ENCODE peak calls at places on chromosomes 4 and X, in nine cellular contexts. S is GM12865; N is cardiac muscle cell; H is stimulated activated naive CD8-positive, alpha-beta T cell treated with anti-CD3 and anti-CD28 coated beads, Interleukin-15, Interleukin-2, amounts not matched to agents 100 U/mL and 50 U/mL, for 24 hours; G is kidney; P is left ventricle myocardium superior; O is NCI-H69; B is mammary epithelial cell; V is NCI-H1930. E is an unnamed sample.

GRCh38 chr4:15455290-15455689 is 14.4 kb upstream of the CC2D2A start:
- DNase-seq in S (no peak), N (peak; percentile 89), H (no peak), G (peak; percentile 73), P (peak; percentile 49), O (no peak), B (no peak), V (no peak), E (no peak)

GRCh38 chrX:123513585-123514278 is 219.1 kb downstream of the THOC2 start:
- DNase-seq in S (no peak), N (no peak), H (no peak), G (no peak), P (no peak), O (no peak), B (no peak), V (no peak), E (no peak)

GRCh38 chr4:146975535-146975934 is 29.9 kb upstream of the TTC29 start:
- DNase-seq in S (no peak), N (no peak), H (no peak), G (no peak), P (no peak), O (peak; percentile 47), B (no peak), V (peak; percentile 44), E (no peak)

GRCh38 chr4:40502936-40503335 is 126.7 kb downstream of the RBM47 start:
- DNase-seq in S (peak; percentile 52), N (peak; percentile 20), H (no peak), G (no peak), P (no peak), O (no peak), B (no peak), V (no peak), E (no peak)

GRCh38 chr4:183602444-183603102 is 56.4 kb downstream of the RWDD4 start:
- DNase-seq in S (peak; percentile 20), N (peak; percentile 37), H (no peak), G (no peak), P (no peak), O (no peak), B (peak; percentile 12), V (no peak), E (no peak)

GRCh38 chr4:125140966-125141495 is 173.7 kb upstream of the FAT4 start:
- DNase-seq in S (no peak), N (peak; percentile 49), H (no peak), G (no peak), P (no peak), O (no peak), B (peak; percentile 45), V (no peak), E (no peak)

GRCh38 chrX:32745323-32745722 is 466.0 kb downstream of the DMD start:
- DNase-seq in S (no peak), N (peak; percentile 0), H (no peak), G (no peak), P (no peak), O (peak; percentile 59), B (no peak), V (no peak), E (no peak)

GRCh38 chrX:2710041-2710471 is 19.0 kb downstream of the CD99 start:
- DNase-seq in S (no peak), N (peak; percentile 76), H (peak; percentile 48), G (no peak), P (peak; percentile 39), O (no peak), B (peak; percentile 92), V (no peak), E (peak; percentile 78)

GRCh38 chr4:163603246-163603645 is 108.8 kb downstream of the TMA16 start:
- DNase-seq in S (no peak), N (no peak), H (no peak), G (no peak), P (no peak), O (no peak), B (no peak), V (no peak), E (no peak)

GRCh38 chr4:101264993-101265815 is 82.1 kb downstream of the PPP3CA start:
- DNase-seq in S (no peak), N (no peak), H (no peak), G (no peak), P (no peak), O (no peak), B (peak; percentile 60), V (no peak), E (no peak)

GRCh38 chr4:140260227-140260626 is 106.2 kb upstream of the MAML3 start:
- DNase-seq in S (no peak), N (peak; percentile 33), H (no peak), G (no peak), P (no peak), O (no peak), B (peak; percentile 87), V (no peak), E (no peak)

GRCh38 chr4:80266267-80266901 is at the start of gene FGF5:
- DNase-seq in S (no peak), N (peak; percentile 72), H (peak; percentile 41), G (peak; percentile 74), P (peak; percentile 61), O (peak; percentile 89), B (peak; percentile 90), V (peak; percentile 43), E (peak; percentile 36)

GRCh38 chrX:153732406-153732805 is 7.8 kb downstream of the ABCD1 start:
- DNase-seq in S (no peak), N (no peak), H (no peak), G (peak; percentile 37), P (no peak), O (no peak), B (peak; percentile 55), V (no peak), E (no peak)

GRCh38 chr4:43337707-43338106 is 445.2 kb downstream of the GRXCR1 start:
- DNase-seq in S (no peak), N (peak; percentile 20), H (no peak), G (no peak), P (no peak), O (no peak), B (no peak), V (no peak), E (no peak)

GRCh38 chr4:92996533-92996932 is 692.8 kb downstream of the GRID2 start:
- DNase-seq in S (no peak), N (no peak), H (no peak), G (no peak), P (no peak), O (no peak), B (no peak), V (no peak), E (no peak)

GRCh38 chr4:107862658-107863057 is 37.9 kb downstream of the SGMS2 start:
- DNase-seq in S (peak; percentile 4), N (peak; percentile 69), H (peak; percentile 3), G (no peak), P (no peak), O (peak; percentile 38), B (peak; percentile 97), V (no peak), E (peak; percentile 82)

GRCh38 chr4:36394352-36394903 is 113.0 kb downstream of the DTHD1 start:
- DNase-seq in S (peak; percentile 77), N (no peak), H (peak; percentile 11), G (no peak), P (no peak), O (no peak), B (no peak), V (no peak), E (no peak)

GRCh38 chrX:150084474-150085229 is 146.4 kb upstream of the EOLA2 start:
- DNase-seq in S (no peak), N (peak; percentile 68), H (no peak), G (no peak), P (no peak), O (no peak), B (peak; percentile 13), V (no peak), E (peak; percentile 55)

GRCh38 chrX:107565916-107566602 is 62.3 kb upstream of the PRPS1 start:
- DNase-seq in S (peak; percentile 2), N (peak; percentile 53), H (no peak), G (no peak), P (no peak), O (peak; percentile 90), B (peak; percentile 51), V (no peak), E (no peak)

GRCh38 chr4:150395872-150396271 is 186.1 kb upstream of the MAB21L2 start:
- DNase-seq in S (no peak), N (no peak), H (peak; percentile 11), G (no peak), P (no peak), O (no peak), B (no peak), V (no peak), E (no peak)

GRCh38 chr4:108483077-108483476 is 137.3 kb upstream of the RPL34 start:
- DNase-seq in S (peak; percentile 47), N (no peak), H (peak; percentile 46), G (no peak), P (no peak), O (peak; percentile 14), B (no peak), V (no peak), E (no peak)

GRCh38 chr4:110900206-110900769 is 277.4 kb upstream of the PITX2 start:
- DNase-seq in S (no peak), N (no peak), H (no peak), G (no peak), P (no peak), O (no peak), B (no peak), V (no peak), E (no peak)

GRCh38 chrX:7147431-7147977 is at the start of gene STS:
- DNase-seq in S (peak; percentile 55), N (peak; percentile 46), H (peak; percentile 32), G (peak; percentile 84), P (peak; percentile 72), O (peak; percentile 83), B (peak; percentile 27), V (peak; percentile 37), E (no peak)

GRCh38 chrX:134171661-134172587 is 65.1 kb upstream of the CCDC160 start:
- DNase-seq in S (no peak), N (peak; percentile 22), H (peak; percentile 58), G (peak; percentile 74), P (peak; percentile 44), O (no peak), B (no peak), V (no peak), E (no peak)

GRCh38 chr4:77451530-77451929 is 154.1 kb upstream of the CXCL13 start:
- DNase-seq in S (no peak), N (no peak), H (no peak), G (no peak), P (no peak), O (no peak), B (peak; percentile 60), V (no peak), E (no peak)

GRCh38 chr4:3215733-3216132 is 33.2 kb upstream of the MSANTD1 start:
- DNase-seq in S (no peak), N (no peak), H (no peak), G (no peak), P (peak; percentile 5), O (no peak), B (no peak), V (no peak), E (no peak)

GRCh38 chr4:1405636-1406415 is 416 bp downstream of the NKX1-1 start:
- DNase-seq in S (no peak), N (no peak), H (no peak), G (peak; percentile 59), P (no peak), O (no peak), B (no peak), V (no peak), E (no peak)

GRCh38 chr4:21769404-21770147 is 179.0 kb downstream of the KCNIP4 start:
- DNase-seq in S (no peak), N (peak; percentile 70), H (no peak), G (no peak), P (no peak), O (no peak), B (peak; percentile 80), V (no peak), E (peak; percentile 83)